ENCODE peak calls at places on chromosomes 7 and 10, in four cellular contexts. R is HS-5, A is NCI-H2029, P is breast epithelium. C is an unnamed sample.

GRCh38 chr7:64313740-64314491 is at the start of gene ZNF736:
- DNase-seq in R (peak), A (peak), P (peak), C (peak)

GRCh38 chr10:104416-104815 is 30.8 kb upstream of the ZMYND11 start:
- DNase-seq in R (no peak), A (no peak), P (no peak), C (no peak)

GRCh38 chr10:112721080-112721698 is 228.9 kb upstream of the TCF7L2 start:
- DNase-seq in R (no peak), A (no peak), P (no peak), C (peak)

GRCh38 chr7:24419070-24419469 is 135.1 kb downstream of the NPY start:
- DNase-seq in R (no peak), A (no peak), P (no peak), C (no peak)

GRCh38 chr7:156640257-156640948 is at the start of gene RNF32:
- DNase-seq in R (peak), A (peak), P (peak), C (peak)

GRCh38 chr10:62018141-62018911 is 116.8 kb downstream of the ARID5B start:
- DNase-seq in R (no peak), A (no peak), P (no peak), C (no peak)

GRCh38 chr10:29140991-29141390 is 147.9 kb upstream of the LYZL1 start:
- DNase-seq in R (peak), A (no peak), P (no peak), C (peak)

GRCh38 chr7:28954446-28954845 is 3.7 kb downstream of the TRIL start:
- DNase-seq in R (no peak), A (no peak), P (no peak), C (no peak)

GRCh38 chr7:51077951-51078350 is 238.7 kb downstream of the COBL start:
- DNase-seq in R (no peak), A (no peak), P (no peak), C (no peak)

GRCh38 chr7:47631711-47632110 is 49.8 kb upstream of the TNS3 start:
- DNase-seq in R (no peak), A (no peak), P (no peak), C (no peak)

GRCh38 chr10:33676606-33677005 is 342.1 kb upstream of the NRP1 start:
- DNase-seq in R (no peak), A (no peak), P (no peak), C (no peak)

GRCh38 chr7:29140873-29141468 is 5.4 kb downstream of the CPVL start:
- DNase-seq in R (no peak), A (no peak), P (no peak), C (no peak)

GRCh38 chr7:155477469-155477868 is 19.5 kb downstream of the EN2 start:
- DNase-seq in R (no peak), A (no peak), P (no peak), C (no peak)

GRCh38 chr7:157274991-157275427 is 61.8 kb upstream of the DNAJB6 start:
- DNase-seq in R (no peak), A (no peak), P (no peak), C (peak)

GRCh38 chr7:4479367-4480039 is 202.6 kb upstream of the FOXK1 start:
- DNase-seq in R (peak), A (peak), P (no peak), C (peak)

C was measured in myocyte.